ENCODE peak calls at places on chromosomes 11 and 22, in six cellular contexts. One of them, this sample, is unnamed. For H3K9me3 and H3K4me1, the result is how much of the 10 kb centered on the place peaks cover.

GRCh38 chr11:78425436-78425835 is 7.8 kb upstream of the GAB2 start:
- DNase-seq in CD8-positive, alpha-beta T cell: no peak
- DNase-seq in suprapubic skin: no peak
- DNase-seq in A549: no peak
- DNase-seq in right lobe of liver: no peak
- DNase-seq in heart left ventricle: no peak
- DNase-seq in this sample: no peak

GRCh38 chr11:82995276-82995675 is 76.4 kb downstream of the RAB30 start:
- DNase-seq in CD8-positive, alpha-beta T cell: no peak
- DNase-seq in suprapubic skin: no peak
- DNase-seq in A549: no peak
- DNase-seq in right lobe of liver: no peak
- DNase-seq in heart left ventricle: no peak
- DNase-seq in this sample: no peak

GRCh38 chr22:45072322-45072903 is 62.6 kb upstream of the PHF21B start:
- DNase-seq in CD8-positive, alpha-beta T cell: no peak
- DNase-seq in suprapubic skin: no peak
- DNase-seq in A549: peak
- DNase-seq in right lobe of liver: no peak
- DNase-seq in heart left ventricle: no peak
- DNase-seq in this sample: no peak

GRCh38 chr22:27578937-27579617 is 222.5 kb downstream of the MN1 start:
- DNase-seq in CD8-positive, alpha-beta T cell: no peak
- DNase-seq in suprapubic skin: no peak
- DNase-seq in A549: no peak
- DNase-seq in right lobe of liver: no peak
- DNase-seq in heart left ventricle: no peak
- DNase-seq in this sample: no peak

GRCh38 chr11:408154-409007 is 6.4 kb downstream of the SIGIRR start:
- DNase-seq in CD8-positive, alpha-beta T cell: peak
- DNase-seq in suprapubic skin: no peak
- DNase-seq in A549: no peak
- DNase-seq in right lobe of liver: peak
- DNase-seq in heart left ventricle: peak
- DNase-seq in this sample: peak

GRCh38 chr11:102172127-102172848 is 62.0 kb downstream of the YAP1 start:
- DNase-seq in CD8-positive, alpha-beta T cell: no peak
- DNase-seq in suprapubic skin: no peak
- DNase-seq in A549: no peak
- DNase-seq in right lobe of liver: no peak
- DNase-seq in heart left ventricle: no peak
- DNase-seq in this sample: peak

GRCh38 chr11:103773059-103773458 is 263.4 kb upstream of the DDI1 start:
- DNase-seq in CD8-positive, alpha-beta T cell: no peak
- DNase-seq in suprapubic skin: no peak
- DNase-seq in A549: no peak
- DNase-seq in right lobe of liver: no peak
- DNase-seq in heart left ventricle: no peak
- DNase-seq in this sample: no peak

GRCh38 chr11:71946144-71946571 is 17.3 kb downstream of the RNF121 start:
- DNase-seq in CD8-positive, alpha-beta T cell: no peak
- DNase-seq in suprapubic skin: no peak
- DNase-seq in A549: peak
- DNase-seq in right lobe of liver: no peak
- DNase-seq in heart left ventricle: no peak
- DNase-seq in this sample: no peak

GRCh38 chr22:43796567-43796966 is 15.5 kb downstream of the EFCAB6 start:
- DNase-seq in CD8-positive, alpha-beta T cell: no peak
- DNase-seq in suprapubic skin: no peak
- DNase-seq in A549: no peak
- DNase-seq in right lobe of liver: no peak
- DNase-seq in heart left ventricle: no peak
- DNase-seq in this sample: no peak

GRCh38 chr22:37571258-37571991 is 8.5 kb downstream of the LGALS2 start:
- DNase-seq in CD8-positive, alpha-beta T cell: no peak
- DNase-seq in suprapubic skin: no peak
- DNase-seq in A549: peak
- DNase-seq in right lobe of liver: no peak
- DNase-seq in heart left ventricle: no peak
- DNase-seq in this sample: no peak

GRCh38 chr22:32005453-32005852 is 37.6 kb upstream of the SLC5A1 start:
- DNase-seq in CD8-positive, alpha-beta T cell: no peak
- DNase-seq in suprapubic skin: no peak
- DNase-seq in A549: no peak
- DNase-seq in right lobe of liver: no peak
- DNase-seq in heart left ventricle: no peak
- DNase-seq in this sample: no peak

GRCh38 chr11:60887531-60887930 is 18.9 kb downstream of the PRPF19 start:
- DNase-seq in CD8-positive, alpha-beta T cell: peak
- DNase-seq in suprapubic skin: no peak
- DNase-seq in A549: peak
- DNase-seq in right lobe of liver: no peak
- DNase-seq in heart left ventricle: no peak
- DNase-seq in this sample: peak

GRCh38 chr11:7901319-7901854 is 29.7 kb downstream of the OR10A6 start:
- DNase-seq in CD8-positive, alpha-beta T cell: no peak
- DNase-seq in suprapubic skin: no peak
- DNase-seq in A549: no peak
- DNase-seq in right lobe of liver: no peak
- DNase-seq in heart left ventricle: no peak
- DNase-seq in this sample: no peak

GRCh38 chr22:20432244-20432686 is 5.4 kb downstream of the SCARF2 start:
- DNase-seq in CD8-positive, alpha-beta T cell: no peak
- DNase-seq in suprapubic skin: peak
- DNase-seq in A549: no peak
- DNase-seq in right lobe of liver: no peak
- DNase-seq in heart left ventricle: peak
- DNase-seq in this sample: no peak

GRCh38 chr22:23088199-23088604 is 17.9 kb downstream of the GNAZ start:
- DNase-seq in CD8-positive, alpha-beta T cell: no peak
- DNase-seq in suprapubic skin: no peak
- DNase-seq in A549: no peak
- DNase-seq in right lobe of liver: no peak
- DNase-seq in heart left ventricle: no peak
- DNase-seq in this sample: no peak

GRCh38 chr11:64234840-64235379 is 526 bp downstream of the VEGFB start:
- DNase-seq in CD8-positive, alpha-beta T cell: peak
- DNase-seq in suprapubic skin: no peak
- DNase-seq in A549: no peak
- DNase-seq in right lobe of liver: peak
- DNase-seq in heart left ventricle: no peak
- DNase-seq in this sample: peak

GRCh38 chr11:131663403-131664200 is 293.2 kb downstream of the NTM start:
- DNase-seq in CD8-positive, alpha-beta T cell: no peak
- DNase-seq in suprapubic skin: no peak
- DNase-seq in A549: no peak
- DNase-seq in right lobe of liver: no peak
- DNase-seq in heart left ventricle: no peak
- DNase-seq in this sample: no peak

GRCh38 chr11:35318977-35319925 is 100.1 kb downstream of the SLC1A2 start:
- DNase-seq in CD8-positive, alpha-beta T cell: no peak
- DNase-seq in suprapubic skin: no peak
- DNase-seq in A549: no peak
- DNase-seq in right lobe of liver: no peak
- DNase-seq in heart left ventricle: no peak
- DNase-seq in this sample: no peak

GRCh38 chr11:45100338-45100737 is 46.1 kb upstream of the PRDM11 start:
- DNase-seq in CD8-positive, alpha-beta T cell: no peak
- DNase-seq in suprapubic skin: no peak
- DNase-seq in A549: peak
- DNase-seq in right lobe of liver: no peak
- DNase-seq in heart left ventricle: no peak
- DNase-seq in this sample: no peak

GRCh38 chr11:36037031-36037430 is 93.2 kb downstream of the LDLRAD3 start:
- DNase-seq in CD8-positive, alpha-beta T cell: no peak
- DNase-seq in suprapubic skin: no peak
- DNase-seq in A549: no peak
- DNase-seq in right lobe of liver: peak
- DNase-seq in heart left ventricle: no peak
- DNase-seq in this sample: peak

GRCh38 chr11:13487661-13488030 is 8.2 kb downstream of the PTH start:
- DNase-seq in CD8-positive, alpha-beta T cell: peak
- DNase-seq in suprapubic skin: no peak
- DNase-seq in A549: peak
- DNase-seq in right lobe of liver: no peak
- DNase-seq in heart left ventricle: no peak
- DNase-seq in this sample: no peak

GRCh38 chr11:131668867-131669780 is 298.7 kb downstream of the NTM start:
- DNase-seq in CD8-positive, alpha-beta T cell: no peak
- DNase-seq in suprapubic skin: peak
- DNase-seq in A549: peak
- DNase-seq in right lobe of liver: no peak
- DNase-seq in heart left ventricle: no peak
- DNase-seq in this sample: peak

GRCh38 chr11:8290122-8290810 is 26.6 kb upstream of the LMO1 start:
- DNase-seq in CD8-positive, alpha-beta T cell: no peak
- DNase-seq in suprapubic skin: no peak
- DNase-seq in A549: no peak
- DNase-seq in right lobe of liver: no peak
- DNase-seq in heart left ventricle: no peak
- DNase-seq in this sample: no peak

GRCh38 chr11:19071255-19071654 is 10.7 kb upstream of the MRGPRX2 start:
- DNase-seq in CD8-positive, alpha-beta T cell: peak
- DNase-seq in suprapubic skin: peak
- DNase-seq in A549: peak
- DNase-seq in right lobe of liver: peak
- DNase-seq in heart left ventricle: peak
- DNase-seq in this sample: peak

GRCh38 chr11:19073454-19074415 is 13.2 kb upstream of the MRGPRX2 start:
- DNase-seq in CD8-positive, alpha-beta T cell: no peak
- DNase-seq in suprapubic skin: no peak
- DNase-seq in A549: no peak
- DNase-seq in right lobe of liver: no peak
- DNase-seq in heart left ventricle: no peak
- DNase-seq in this sample: no peak

GRCh38 chr11:19076744-19077589 is 16.4 kb upstream of the MRGPRX2 start:
- DNase-seq in CD8-positive, alpha-beta T cell: peak
- DNase-seq in suprapubic skin: no peak
- DNase-seq in A549: peak
- DNase-seq in right lobe of liver: no peak
- DNase-seq in heart left ventricle: no peak
- DNase-seq in this sample: peak

GRCh38 chr11:19075636-19076035 is 15.1 kb upstream of the MRGPRX2 start:
- DNase-seq in CD8-positive, alpha-beta T cell: no peak
- DNase-seq in suprapubic skin: no peak
- DNase-seq in A549: no peak
- DNase-seq in right lobe of liver: no peak
- DNase-seq in heart left ventricle: no peak
- DNase-seq in this sample: peak

DNA sequence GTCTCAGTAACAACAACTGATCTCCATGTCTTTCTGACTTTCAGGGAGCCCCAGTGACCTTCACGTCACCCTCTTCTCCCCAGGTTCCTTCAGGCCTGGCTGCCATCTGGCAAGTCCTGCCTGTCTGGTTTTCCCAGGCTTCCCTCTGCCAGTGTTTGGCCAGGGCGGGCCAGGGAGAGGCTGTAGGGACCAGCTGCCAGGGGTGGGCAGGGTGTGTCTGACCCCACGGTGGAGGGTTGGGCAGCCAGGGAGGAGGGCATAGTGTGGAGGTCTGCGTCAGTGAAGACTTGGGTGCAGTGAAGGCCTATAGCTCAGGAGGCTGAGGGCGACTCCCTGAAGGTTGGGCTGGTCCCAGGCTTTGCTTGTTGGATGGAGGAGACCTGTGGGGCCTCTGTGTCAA is 11.9 kb upstream of the MRGPRX2 start:
- DNase-seq in CD8-positive, alpha-beta T cell: no peak
- DNase-seq in suprapubic skin: no peak
- DNase-seq in A549: no peak
- DNase-seq in right lobe of liver: no peak
- DNase-seq in heart left ventricle: no peak
- DNase-seq in this sample: no peak
- H3K27ac ChIP-seq in CD8-positive, alpha-beta T cell: no peak
- H3K27ac ChIP-seq in suprapubic skin: no peak
- H3K27ac ChIP-seq in A549: no peak
- H3K27ac ChIP-seq in right lobe of liver: no peak
- H3K27ac ChIP-seq in heart left ventricle: no peak
- H3K27ac ChIP-seq in this sample: no peak

DNA sequence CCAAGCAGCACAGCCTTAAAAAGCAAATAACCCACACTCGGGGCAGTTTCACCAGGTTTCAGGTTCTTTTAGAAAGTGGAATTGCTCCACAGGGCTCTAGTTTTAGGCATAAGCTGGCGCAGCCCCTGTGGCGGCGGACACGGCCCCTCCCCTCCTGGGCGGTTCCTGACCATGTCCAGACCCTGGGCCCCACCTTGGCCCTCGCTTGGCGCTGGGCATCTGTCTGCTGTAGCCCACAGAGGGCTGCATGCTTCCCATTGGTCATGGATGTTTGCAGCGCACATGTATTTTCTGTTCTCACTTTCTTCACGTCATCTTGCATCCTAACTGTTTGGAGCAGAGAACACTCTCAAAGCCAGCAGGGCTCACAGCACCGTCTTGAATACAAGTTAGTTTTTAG is 244.3 kb downstream of the BRD1 start:
- DNase-seq in CD8-positive, alpha-beta T cell: no peak
- DNase-seq in suprapubic skin: no peak
- DNase-seq in A549: no peak
- DNase-seq in right lobe of liver: no peak
- DNase-seq in heart left ventricle: no peak
- DNase-seq in this sample: no peak
- H3K9me3 ChIP-seq in CD8-positive, alpha-beta T cell: under half
- H3K9me3 ChIP-seq in suprapubic skin: under half
- H3K9me3 ChIP-seq in A549: under half
- H3K9me3 ChIP-seq in right lobe of liver: under half
- H3K9me3 ChIP-seq in heart left ventricle: under half
- H3K9me3 ChIP-seq in this sample: under half

DNA sequence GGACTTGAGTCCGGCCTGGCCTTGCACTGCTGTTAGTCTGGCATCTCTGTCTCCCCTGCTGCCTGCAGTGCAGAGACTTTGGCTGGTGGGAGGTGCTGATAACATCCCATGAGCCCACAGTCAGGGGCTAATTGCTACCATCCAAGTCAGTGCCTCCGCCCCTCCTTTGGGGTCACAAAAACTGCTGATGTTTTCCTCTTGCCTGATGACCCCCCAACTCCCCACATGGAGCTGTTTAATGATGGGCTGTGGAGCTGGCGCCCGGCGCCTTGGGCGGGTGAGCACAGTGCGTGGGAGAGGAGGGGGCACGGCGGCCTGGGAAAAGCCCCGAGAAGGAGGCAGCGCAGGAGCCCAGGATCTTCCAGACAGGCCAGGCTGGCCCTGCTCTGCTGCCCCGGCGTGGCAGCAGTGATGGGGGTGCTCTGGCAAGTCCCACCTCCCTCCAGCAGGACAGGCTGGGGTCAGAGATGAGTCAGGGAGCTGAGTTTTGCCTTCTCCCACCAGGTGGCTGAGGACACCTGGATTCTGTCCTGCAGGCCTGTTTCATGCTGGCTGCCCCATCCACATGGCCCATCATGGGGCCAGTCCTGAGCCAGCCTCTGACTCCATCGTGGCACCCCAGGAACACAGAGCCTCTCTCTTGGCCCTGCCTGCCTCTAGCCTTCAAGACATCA is 43.8 kb downstream of the NECTIN1 start:
- DNase-seq in CD8-positive, alpha-beta T cell: no peak
- DNase-seq in suprapubic skin: no peak
- DNase-seq in A549: no peak
- DNase-seq in right lobe of liver: no peak
- DNase-seq in heart left ventricle: no peak
- DNase-seq in this sample: no peak
- H3K4me1 ChIP-seq in CD8-positive, alpha-beta T cell: under half
- H3K4me1 ChIP-seq in suprapubic skin: half or more
- H3K4me1 ChIP-seq in A549: under half
- H3K4me1 ChIP-seq in right lobe of liver: under half
- H3K4me1 ChIP-seq in heart left ventricle: under half
- H3K4me1 ChIP-seq in this sample: under half

GRCh38 chr11:43359432-43359818 is 705 bp downstream of the TTC17 start:
- DNase-seq in CD8-positive, alpha-beta T cell: peak
- DNase-seq in suprapubic skin: no peak
- DNase-seq in A549: peak
- DNase-seq in right lobe of liver: no peak
- DNase-seq in heart left ventricle: no peak
- DNase-seq in this sample: no peak
- H3K27ac ChIP-seq in CD8-positive, alpha-beta T cell: peak
- H3K27ac ChIP-seq in suprapubic skin: peak
- H3K27ac ChIP-seq in A549: peak
- H3K27ac ChIP-seq in right lobe of liver: peak
- H3K27ac ChIP-seq in heart left ventricle: peak
- H3K27ac ChIP-seq in this sample: peak

This sample was measured in right cardiac atrium.